ENCODE peak calls at places on chromosomes 4 and X, in four cellular contexts. One of them, this sample, is unnamed.

GRCh38 chr4:1578968-1579833 is 104.9 kb downstream of the FAM53A start:
- DNase-seq in foreskin fibroblast: peak
- DNase-seq in natural killer cell: peak
- DNase-seq in GM10248: peak
- DNase-seq in this sample: peak

GRCh38 chrX:49041683-49042529 is 1.3 kb downstream of the TFE3 start:
- DNase-seq in natural killer cell: no peak
- DNase-seq in GM10248: no peak
- DNase-seq in foreskin fibroblast: peak
- DNase-seq in this sample: no peak

GRCh38 chrX:140123446-140123845 is 158.1 kb upstream of the CXorf66 start:
- DNase-seq in GM10248: no peak
- DNase-seq in natural killer cell: no peak
- DNase-seq in foreskin fibroblast: no peak
- DNase-seq in this sample: no peak

GRCh38 chr4:108210989-108211725 is 42.4 kb upstream of the LEF1 start:
- DNase-seq in foreskin fibroblast: peak
- DNase-seq in natural killer cell: no peak
- DNase-seq in GM10248: no peak
- DNase-seq in this sample: no peak

GRCh38 chrX:39580043-39580442 is 517.7 kb downstream of the BCOR start:
- DNase-seq in foreskin fibroblast: no peak
- DNase-seq in GM10248: no peak
- DNase-seq in natural killer cell: no peak
- DNase-seq in this sample: no peak

GRCh38 chrX:152663086-152663485 is 25.4 kb downstream of the GABRQ start:
- DNase-seq in GM10248: no peak
- DNase-seq in natural killer cell: no peak
- DNase-seq in foreskin fibroblast: no peak
- DNase-seq in this sample: no peak

GRCh38 chr4:185883591-185883990 is 71.6 kb upstream of the SORBS2 start:
- DNase-seq in GM10248: no peak
- DNase-seq in foreskin fibroblast: no peak
- DNase-seq in natural killer cell: no peak
- DNase-seq in this sample: no peak

GRCh38 chrX:54786972-54787371 is 11.1 kb downstream of the ITIH6 start:
- DNase-seq in natural killer cell: no peak
- DNase-seq in foreskin fibroblast: no peak
- DNase-seq in GM10248: peak
- DNase-seq in this sample: no peak

GRCh38 chr4:111943796-111944203 is 201.5 kb upstream of the FAM241A start:
- DNase-seq in GM10248: peak
- DNase-seq in natural killer cell: no peak
- DNase-seq in foreskin fibroblast: peak
- DNase-seq in this sample: peak

GRCh38 chr4:157389751-157390150 is 169.2 kb downstream of the GRIA2 start:
- DNase-seq in natural killer cell: no peak
- DNase-seq in foreskin fibroblast: peak
- DNase-seq in GM10248: no peak
- DNase-seq in this sample: no peak

GRCh38 chrX:41912922-41913321 is 10.4 kb downstream of the CASK start:
- DNase-seq in foreskin fibroblast: no peak
- DNase-seq in natural killer cell: no peak
- DNase-seq in GM10248: no peak
- DNase-seq in this sample: no peak

GRCh38 chrX:72125331-72126047 is 6.2 kb downstream of the RTL5 start:
- DNase-seq in GM10248: no peak
- DNase-seq in natural killer cell: no peak
- DNase-seq in foreskin fibroblast: no peak
- DNase-seq in this sample: no peak

GRCh38 chr4:101037938-101038413 is 309.4 kb downstream of the PPP3CA start:
- DNase-seq in GM10248: no peak
- DNase-seq in natural killer cell: no peak
- DNase-seq in foreskin fibroblast: no peak
- DNase-seq in this sample: no peak

GRCh38 chr4:26372525-26373172 is 51.8 kb downstream of the RBPJ start:
- DNase-seq in natural killer cell: no peak
- DNase-seq in foreskin fibroblast: peak
- DNase-seq in GM10248: peak
- DNase-seq in this sample: peak

GRCh38 chrX:75291611-75292010 is 17.7 kb downstream of the UPRT start:
- DNase-seq in GM10248: no peak
- DNase-seq in foreskin fibroblast: no peak
- DNase-seq in natural killer cell: no peak
- DNase-seq in this sample: no peak

GRCh38 chr4:4502694-4503311 is 39.0 kb downstream of the STX18 start:
- DNase-seq in natural killer cell: no peak
- DNase-seq in foreskin fibroblast: no peak
- DNase-seq in GM10248: no peak
- DNase-seq in this sample: no peak

GRCh38 chrX:15215366-15215765 is 54.5 kb downstream of the ASB9 start:
- DNase-seq in GM10248: no peak
- DNase-seq in foreskin fibroblast: no peak
- DNase-seq in natural killer cell: no peak
- DNase-seq in this sample: no peak

DNA sequence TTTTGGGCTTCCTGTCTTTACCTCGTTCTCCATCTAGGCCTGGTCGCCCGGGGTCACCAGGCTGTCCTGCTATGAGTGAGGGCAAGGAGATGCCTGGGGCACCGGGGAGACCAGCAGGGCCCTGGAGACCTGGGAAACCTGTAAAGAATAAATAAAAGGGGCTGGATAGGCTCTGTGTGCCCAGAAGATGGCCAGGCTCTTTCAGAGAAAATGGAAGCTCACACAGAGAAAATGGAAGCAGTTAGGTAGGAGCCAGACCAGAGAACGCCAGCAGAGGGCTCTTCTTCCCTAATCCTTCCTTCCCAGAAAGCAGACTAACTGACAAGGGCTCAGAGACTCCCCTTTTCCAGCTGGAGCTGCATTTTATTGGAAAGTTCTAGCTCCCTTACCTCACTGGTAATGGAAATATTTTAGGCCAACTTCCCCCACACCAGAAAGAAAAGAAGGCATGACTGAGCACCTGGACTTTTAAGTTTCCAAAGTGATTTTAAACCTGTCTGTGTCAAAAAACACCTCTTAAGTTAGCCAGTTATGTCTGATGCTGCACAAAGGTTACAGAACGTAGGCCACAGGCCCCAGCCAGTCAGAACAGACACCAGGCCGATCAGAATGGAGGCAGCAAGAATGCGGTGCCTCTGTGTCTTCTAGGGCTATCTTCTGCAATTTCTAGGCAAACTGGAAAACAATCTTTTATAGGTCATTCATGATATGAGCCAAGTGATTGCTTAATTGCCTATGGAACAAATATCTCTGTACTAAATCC is 74.0 kb downstream of the ATG4A start:
- DNase-seq in foreskin fibroblast: peak
- DNase-seq in natural killer cell: no peak
- DNase-seq in GM10248: no peak
- DNase-seq in this sample: no peak
- TF ChIP-seq CTCF in foreskin fibroblast: peak
- TF ChIP-seq CTCF in natural killer cell: no peak
- TF ChIP-seq CTCF in GM10248: no peak
- TF ChIP-seq CTCF in this sample: no peak

DNA sequence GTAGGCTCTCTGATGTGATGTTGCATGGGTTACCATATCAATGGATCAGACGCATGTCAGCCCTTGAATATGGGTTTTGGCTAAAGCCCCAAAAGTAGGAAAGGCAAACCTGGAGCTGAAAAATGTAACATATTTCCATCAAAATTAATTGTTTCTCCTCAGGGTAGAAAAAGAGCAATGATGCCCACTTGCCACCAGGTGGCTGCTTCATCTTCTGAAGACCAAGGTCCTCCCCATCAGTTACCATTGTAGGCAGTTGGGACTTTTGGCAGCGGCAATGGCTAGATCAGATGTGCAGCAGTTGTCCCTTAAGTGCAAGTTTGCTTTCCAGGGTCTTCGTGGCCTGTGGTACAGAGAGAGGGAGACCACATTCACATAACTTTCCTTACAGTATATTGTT is 118.2 kb downstream of the NAF1 start:
- DNase-seq in natural killer cell: no peak
- DNase-seq in foreskin fibroblast: peak
- DNase-seq in GM10248: peak
- DNase-seq in this sample: peak
- TF ChIP-seq CTCF in natural killer cell: no peak
- TF ChIP-seq CTCF in foreskin fibroblast: peak
- TF ChIP-seq CTCF in GM10248: peak
- TF ChIP-seq CTCF in this sample: peak

GRCh38 chrX:34338046-34338445 is 205.9 kb upstream of the FAM47A start:
- DNase-seq in foreskin fibroblast: no peak
- DNase-seq in natural killer cell: no peak
- DNase-seq in GM10248: no peak
- DNase-seq in this sample: no peak

GRCh38 chrX:34332336-34332735 is 200.2 kb upstream of the FAM47A start:
- DNase-seq in natural killer cell: no peak
- DNase-seq in GM10248: no peak
- DNase-seq in foreskin fibroblast: no peak
- DNase-seq in this sample: no peak
- TF ChIP-seq CTCF in natural killer cell: no peak
- TF ChIP-seq CTCF in GM10248: no peak
- TF ChIP-seq CTCF in foreskin fibroblast: no peak
- TF ChIP-seq CTCF in this sample: peak

GRCh38 chrX:99242001-99242400 is 1168.1 kb downstream of the PCDH19 start:
- DNase-seq in natural killer cell: no peak
- DNase-seq in GM10248: no peak
- DNase-seq in foreskin fibroblast: no peak
- DNase-seq in this sample: no peak
- TF ChIP-seq CTCF in natural killer cell: no peak
- TF ChIP-seq CTCF in GM10248: no peak
- TF ChIP-seq CTCF in foreskin fibroblast: no peak
- TF ChIP-seq CTCF in this sample: no peak

DNA sequence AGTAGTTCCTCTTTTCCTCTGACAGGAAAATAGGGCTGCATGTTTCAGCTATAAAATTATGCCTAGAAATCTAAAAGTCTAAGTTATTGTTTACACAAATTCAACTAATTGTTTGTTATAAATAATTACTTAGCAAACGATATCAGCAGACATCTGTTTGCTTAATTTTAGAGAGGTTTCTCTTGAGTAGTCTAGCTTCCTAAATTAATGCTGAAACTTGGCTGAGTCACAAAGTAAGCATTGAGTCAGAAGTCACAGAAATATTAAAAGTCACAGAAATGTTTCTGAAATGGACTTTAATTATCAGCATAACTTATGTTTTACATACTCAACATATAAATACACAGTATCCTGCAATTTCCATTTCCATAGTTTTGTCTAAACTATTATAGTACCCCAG is 1044.0 kb downstream of the CCSER1 start:
- DNase-seq in foreskin fibroblast: peak
- DNase-seq in natural killer cell: no peak
- DNase-seq in GM10248: no peak
- DNase-seq in this sample: no peak
- TF ChIP-seq CTCF in foreskin fibroblast: no peak
- TF ChIP-seq CTCF in natural killer cell: no peak
- TF ChIP-seq CTCF in GM10248: no peak
- TF ChIP-seq CTCF in this sample: no peak

GRCh38 chr4:6608758-6609414 is 31.6 kb upstream of the MRFAP1 start:
- DNase-seq in natural killer cell: no peak
- DNase-seq in GM10248: no peak
- DNase-seq in foreskin fibroblast: peak
- DNase-seq in this sample: no peak
- TF ChIP-seq CTCF in natural killer cell: no peak
- TF ChIP-seq CTCF in GM10248: no peak
- TF ChIP-seq CTCF in foreskin fibroblast: no peak
- TF ChIP-seq CTCF in this sample: no peak

GRCh38 chr4:3419836-3420605 is 21.7 kb upstream of the HGFAC start:
- DNase-seq in natural killer cell: no peak
- DNase-seq in foreskin fibroblast: no peak
- DNase-seq in GM10248: no peak
- DNase-seq in this sample: no peak

GRCh38 chr4:3417448-3417847 is 24.3 kb upstream of the HGFAC start:
- DNase-seq in foreskin fibroblast: no peak
- DNase-seq in GM10248: no peak
- DNase-seq in natural killer cell: no peak
- DNase-seq in this sample: no peak

GRCh38 chr4:3416821-3417221 is 24.9 kb upstream of the HGFAC start:
- DNase-seq in GM10248: no peak
- DNase-seq in foreskin fibroblast: no peak
- DNase-seq in natural killer cell: no peak
- DNase-seq in this sample: no peak

GRCh38 chr4:3416270-3416669 is 25.5 kb upstream of the HGFAC start:
- DNase-seq in foreskin fibroblast: no peak
- DNase-seq in natural killer cell: no peak
- DNase-seq in GM10248: no peak
- DNase-seq in this sample: no peak

GRCh38 chr4:3418029-3418762 is 23.6 kb upstream of the HGFAC start:
- DNase-seq in GM10248: no peak
- DNase-seq in foreskin fibroblast: no peak
- DNase-seq in natural killer cell: no peak
- DNase-seq in this sample: no peak
- TF ChIP-seq CTCF in GM10248: no peak
- TF ChIP-seq CTCF in foreskin fibroblast: no peak
- TF ChIP-seq CTCF in natural killer cell: no peak
- TF ChIP-seq CTCF in this sample: peak

GRCh38 chr4:147582386-147583077 is 34.7 kb upstream of the TMEM184C start:
- DNase-seq in natural killer cell: no peak
- DNase-seq in foreskin fibroblast: peak
- DNase-seq in GM10248: no peak
- DNase-seq in this sample: no peak

GRCh38 chr4:147578611-147579010 is 38.6 kb upstream of the TMEM184C start:
- DNase-seq in GM10248: no peak
- DNase-seq in natural killer cell: no peak
- DNase-seq in foreskin fibroblast: no peak
- DNase-seq in this sample: no peak

GRCh38 chr4:147578057-147578476 is 39.1 kb upstream of the TMEM184C start:
- DNase-seq in foreskin fibroblast: peak
- DNase-seq in GM10248: no peak
- DNase-seq in natural killer cell: no peak
- DNase-seq in this sample: no peak

GRCh38 chr4:147581601-147582350 is 35.4 kb upstream of the TMEM184C start:
- DNase-seq in natural killer cell: no peak
- DNase-seq in GM10248: no peak
- DNase-seq in foreskin fibroblast: peak
- DNase-seq in this sample: no peak

DNA sequence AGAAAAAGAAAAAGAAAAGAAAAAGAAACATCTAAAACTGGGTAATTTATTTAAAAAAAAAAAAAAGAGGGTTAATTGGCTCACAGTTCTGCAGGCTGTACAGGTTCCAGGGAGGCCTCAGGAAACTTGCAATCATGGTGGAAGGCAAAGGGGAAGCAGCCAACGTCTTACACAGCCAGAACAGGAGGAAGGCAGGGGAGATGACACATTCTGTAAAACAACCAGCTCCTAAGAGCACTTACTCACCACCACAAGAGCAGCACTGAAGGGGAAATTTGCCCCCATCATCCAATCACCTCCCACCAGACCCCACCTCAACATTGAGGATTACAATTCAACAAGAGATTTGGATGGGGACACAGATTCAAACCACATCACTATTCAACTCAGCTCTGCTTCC is 36.8 kb upstream of the TMEM184C start:
- DNase-seq in GM10248: no peak
- DNase-seq in natural killer cell: no peak
- DNase-seq in foreskin fibroblast: peak
- DNase-seq in this sample: no peak
- TF ChIP-seq CTCF in GM10248: no peak
- TF ChIP-seq CTCF in natural killer cell: no peak
- TF ChIP-seq CTCF in foreskin fibroblast: no peak
- TF ChIP-seq CTCF in this sample: no peak

GRCh38 chr4:142274137-142274536 is 572.0 kb downstream of the INPP4B start:
- DNase-seq in GM10248: no peak
- DNase-seq in foreskin fibroblast: peak
- DNase-seq in natural killer cell: no peak
- DNase-seq in this sample: no peak
- TF ChIP-seq CTCF in GM10248: no peak
- TF ChIP-seq CTCF in foreskin fibroblast: no peak
- TF ChIP-seq CTCF in natural killer cell: no peak
- TF ChIP-seq CTCF in this sample: no peak

This sample was measured in GM13977.